ENCODE peak calls at places on chromosomes 2 and 18, in nine cellular contexts. Y, H, L, M, Q, U, C, N and Z are unnamed samples.

GRCh38 chr2:216648105-216648504 is 14.9 kb downstream of the IGFBP2 start:
- DNase-seq in N (no peak), Q (no peak), Y (no peak), C (no peak), U (no peak), L (no peak), H (no peak), M (peak; percentile 40), Z (no peak)

GRCh38 chr2:127561371-127561770 is 25.9 kb downstream of the MYO7B start:
- DNase-seq in U (no peak), Q (no peak), Y (no peak), N (no peak), C (no peak), H (no peak), M (no peak), L (no peak), Z (no peak)

GRCh38 chr2:163662141-163662780 is 73.5 kb downstream of the FIGN start:
- DNase-seq in Y (no peak), M (no peak), U (no peak), Q (no peak), H (no peak), C (no peak), L (no peak), N (no peak), Z (no peak)

GRCh38 chr18:9708057-9708881 is at the start of gene RAB31:
- DNase-seq in U (peak; percentile 74), Y (peak; percentile 54), H (peak; percentile 91), L (no peak), N (peak; percentile 51), M (peak; percentile 78), C (peak; percentile 56), Q (no peak), Z (peak; percentile 60)

GRCh38 chr2:111100765-111101162 is 19.9 kb upstream of the BCL2L11 start:
- DNase-seq in Q (no peak), H (no peak), C (no peak), L (no peak), U (no peak), N (no peak), Y (no peak), M (no peak), Z (no peak)

GRCh38 chr2:13696601-13697000 is 935.9 kb upstream of the LRATD1 start:
- DNase-seq in Y (no peak), N (no peak), U (no peak), Q (no peak), M (no peak), H (no peak), L (no peak), C (no peak), Z (no peak)

GRCh38 chr2:235702186-235702585 is 208.3 kb downstream of the AGAP1 start:
- DNase-seq in C (no peak), L (no peak), H (no peak), Y (no peak), M (no peak), N (no peak), Q (no peak), U (no peak), Z (no peak)

GRCh38 chr2:37679072-37679695 is 7.7 kb upstream of the CDC42EP3 start:
- DNase-seq in H (no peak), C (peak; percentile 16), M (no peak), U (no peak), L (no peak), Y (no peak), N (no peak), Q (no peak), Z (no peak)

GRCh38 chr2:235551965-235552364 is 58.1 kb downstream of the AGAP1 start:
- DNase-seq in N (peak; percentile 9), Q (no peak), L (no peak), Y (peak; percentile 46), M (peak; percentile 85), C (peak; percentile 50), H (no peak), U (peak; percentile 77), Z (no peak)

GRCh38 chr2:26978061-26978596 is 7.7 kb downstream of the MAPRE3 start:
- DNase-seq in U (no peak), M (no peak), L (peak; percentile 26), H (no peak), Y (peak; percentile 76), Q (no peak), C (peak; percentile 59), N (no peak), Z (no peak)

GRCh38 chr2:202353430-202353829 is 22.7 kb upstream of the BMPR2 start:
- DNase-seq in U (no peak), Y (no peak), M (no peak), L (no peak), N (no peak), Q (no peak), H (no peak), C (no peak), Z (no peak)

GRCh38 chr2:176154853-176155252 is 2.3 kb upstream of the HOXD3 start:
- DNase-seq in C (no peak), L (no peak), Q (no peak), M (no peak), H (no peak), N (no peak), Y (no peak), U (no peak), Z (no peak)

GRCh38 chr2:86251840-86252266 is 52.6 kb downstream of the MRPL35 start:
- DNase-seq in Y (no peak), L (no peak), M (no peak), C (no peak), U (no peak), N (no peak), Q (no peak), H (no peak), Z (no peak)

GRCh38 chr2:60554649-60555065 is 1.2 kb upstream of the BCL11A start:
- DNase-seq in Y (peak; percentile 54), U (peak; percentile 75), Q (no peak), C (peak; percentile 19), L (no peak), N (no peak), M (peak; percentile 13), H (no peak), Z (no peak)

GRCh38 chr2:70942900-70943871 is 7.5 kb downstream of the ATP6V1B1 start:
- DNase-seq in N (no peak), U (peak; percentile 51), Y (no peak), Q (no peak), H (peak; percentile 70), L (no peak), C (peak; percentile 59), M (no peak), Z (no peak)

GRCh38 chr2:127100261-127101047 is 6.5 kb downstream of the BIN1 start:
- DNase-seq in H (no peak), M (no peak), L (no peak), U (no peak), N (no peak), Y (peak; percentile 41), Q (no peak), C (no peak), Z (no peak)

GRCh38 chr2:107595749-107596148 is 230.9 kb upstream of the RGPD4 start:
- DNase-seq in L (no peak), C (no peak), H (no peak), Q (no peak), N (no peak), U (no peak), Y (no peak), M (peak; percentile 14), Z (no peak)